ENCODE peak calls at places on chromosomes 16 and 17, in four cellular contexts. A, L, Y and I are unnamed samples.

GRCh38 chr16:17369441-17369951 is 101.3 kb downstream of the XYLT1 start:
- DNase-seq in L (peak), A (peak), Y (no peak), I (no peak)

GRCh38 chr16:80997139-80997798 is 9.4 kb downstream of the CMC2 start:
- DNase-seq in A (no peak), Y (no peak), L (peak), I (no peak)

GRCh38 chr16:31505483-31505882 is 2.7 kb downstream of the RUSF1 start:
- DNase-seq in L (no peak), A (no peak), Y (no peak), I (no peak)

GRCh38 chr16:83926726-83927397 is 26.2 kb upstream of the OSGIN1 start:
- DNase-seq in Y (peak), L (peak), A (peak), I (peak)

GRCh38 chr17:17408236-17408794 is 68.5 kb upstream of the MED9 start:
- DNase-seq in Y (no peak), L (peak), A (no peak), I (no peak)

GRCh38 chr16:9836118-9836736 is 346.0 kb downstream of the GRIN2A start:
- DNase-seq in A (no peak), Y (no peak), L (peak), I (no peak)

GRCh38 chr16:69796285-69797118 is 34.4 kb downstream of the WWP2 start:
- DNase-seq in L (peak), Y (no peak), A (peak), I (peak)

GRCh38 chr16:50414152-50414551 is 45.4 kb upstream of the BRD7 start:
- DNase-seq in Y (no peak), A (no peak), L (no peak), I (no peak)

GRCh38 chr16:65832269-65832668 is 534.2 kb upstream of the CDH5 start:
- DNase-seq in A (no peak), Y (no peak), L (no peak), I (no peak)

GRCh38 chr17:28598389-28598788 is 436 bp downstream of the SPAG5 start:
- DNase-seq in L (no peak), Y (no peak), A (no peak), I (peak)

GRCh38 chr17:57016764-57017116 is 38.8 kb downstream of the SCPEP1 start:
- DNase-seq in L (no peak), Y (no peak), A (no peak), I (peak)

GRCh38 chr16:81646561-81646960 is 132.5 kb upstream of the PLCG2 start:
- DNase-seq in L (no peak), Y (no peak), A (no peak), I (no peak)

GRCh38 chr17:27949304-27949703 is 56.1 kb upstream of the LYRM9 start:
- DNase-seq in A (no peak), L (no peak), Y (no peak), I (no peak)

GRCh38 chr16:22420606-22421135 is 46.3 kb upstream of the CDR2 start:
- DNase-seq in A (no peak), L (no peak), Y (no peak), I (no peak)